ENCODE peak calls at places on chromosome 22, in five cellular contexts. O is pancreas, J is substantia nigra, B is frontal cortex, P is NCI-H1105. F is an unnamed sample.
A peak's percentile ranks its signal among the peaks of the same experiment; 100 is the strongest.

GRCh38 chr22:45731041-45731797 is 59.6 kb downstream of the ATXN10 start:
- DNase-seq in B (no peak), J (no peak), P (no peak), O (no peak), F (no peak)

GRCh38 chr22:33166206-33166605 is 108.0 kb upstream of the SYN3 start:
- DNase-seq in J (no peak), P (no peak), B (no peak), O (no peak), F (no peak)

GRCh38 chr22:29555065-29555644 is 1.6 kb upstream of the THOC5 start:
- DNase-seq in P (no peak), J (peak; percentile 61), B (peak; percentile 24), O (no peak), F (no peak)

GRCh38 chr22:30822216-30823014 is 127.7 kb downstream of the OSBP2 start:
- DNase-seq in O (peak; percentile 68), B (no peak), J (no peak), P (no peak), F (no peak)

GRCh38 chr22:19880786-19881569 is 26.3 kb upstream of the GNB1L start:
- DNase-seq in B (no peak), O (peak; percentile 52), P (no peak), J (no peak), F (no peak)

GRCh38 chr22:10741210-10741609 is 4786.8 kb upstream of the OR11H1 start:
- DNase-seq in J (no peak), O (no peak), P (no peak), B (no peak), F (no peak)

GRCh38 chr22:19983701-19984100 is 32.9 kb downstream of the ARVCF start:
- DNase-seq in B (no peak), O (no peak), P (no peak), J (peak; percentile 55), F (no peak)

GRCh38 chr22:30290679-30291333 is 1.5 kb upstream of the CASTOR1 start:
- DNase-seq in J (peak; percentile 85), B (peak; percentile 69), O (peak; percentile 82), P (no peak), F (no peak)

GRCh38 chr22:46436595-46437163 is 100.7 kb downstream of the CELSR1 start:
- DNase-seq in J (no peak), O (no peak), B (no peak), P (no peak), F (no peak)

GRCh38 chr22:32338757-32339156 is 18.9 kb upstream of the RFPL3 start:
- DNase-seq in B (no peak), P (no peak), J (no peak), O (no peak), F (no peak)

GRCh38 chr22:49299821-49300231 is 527.8 kb downstream of the BRD1 start:
- DNase-seq in B (no peak), O (no peak), J (no peak), P (no peak), F (no peak)

GRCh38 chr22:44916281-44917231 is 93.2 kb downstream of the PHF21B start:
- DNase-seq in P (no peak), O (peak; percentile 50), B (no peak), J (no peak), F (no peak)

GRCh38 chr22:42439821-42440674 is 7.8 kb upstream of the NFAM1 start:
- DNase-seq in P (no peak), J (peak; percentile 25), O (no peak), B (no peak), F (no peak)

GRCh38 chr22:17606472-17606871 is 22.1 kb downstream of the ATP6V1E1 start:
- DNase-seq in P (no peak), B (no peak), O (no peak), J (no peak), F (no peak)

GRCh38 chr22:19508024-19508776 is 16.0 kb downstream of the CLDN5 start:
- DNase-seq in P (no peak), J (no peak), O (no peak), B (no peak), F (no peak)

GRCh38 chr22:43136255-43136654 is 6.9 kb downstream of the MCAT start:
- DNase-seq in O (peak; percentile 65), J (peak; percentile 13), P (no peak), B (no peak), F (no peak)

GRCh38 chr22:29457730-29458129 is 19.3 kb downstream of the RFPL1 start:
- DNase-seq in O (no peak), B (no peak), P (peak; percentile 28), J (no peak), F (no peak)

GRCh38 chr22:27461470-27461869 is 340.1 kb downstream of the MN1 start:
- DNase-seq in O (no peak), B (no peak), J (no peak), P (no peak), F (no peak)

GRCh38 chr22:48943567-48944432 is 883.9 kb downstream of the BRD1 start:
- DNase-seq in O (peak; percentile 65), P (no peak), B (peak; percentile 57), J (peak; percentile 43), F (no peak)